ENCODE peak calls at places on chromosome 11, in six cellular contexts. One of them, this sample, is unnamed.

GRCh38 chr11:34339149-34340064 is 18.4 kb downstream of the ABTB2 start:
- DNase-seq in transverse colon: no peak
- DNase-seq in cardiac muscle cell: no peak
- DNase-seq in CD8-positive, alpha-beta T cell: no peak
- DNase-seq in CD8-positive, alpha-beta memory T cell: no peak
- DNase-seq in GM23338: no peak
- DNase-seq in this sample: no peak

GRCh38 chr11:45847908-45848316 is 637 bp downstream of the CRY2 start:
- DNase-seq in transverse colon: peak; percentile 57
- DNase-seq in CD8-positive, alpha-beta memory T cell: peak; percentile 71
- DNase-seq in cardiac muscle cell: peak; percentile 78
- DNase-seq in GM23338: peak; percentile 85
- DNase-seq in CD8-positive, alpha-beta T cell: no peak
- DNase-seq in this sample: peak; percentile 71

GRCh38 chr11:111019449-111019848 is 226.1 kb upstream of the POU2AF2 start:
- DNase-seq in CD8-positive, alpha-beta memory T cell: no peak
- DNase-seq in transverse colon: no peak
- DNase-seq in cardiac muscle cell: no peak
- DNase-seq in GM23338: no peak
- DNase-seq in CD8-positive, alpha-beta T cell: no peak
- DNase-seq in this sample: no peak

GRCh38 chr11:14881794-14882193 is 10.2 kb downstream of the CYP2R1 start:
- DNase-seq in transverse colon: no peak
- DNase-seq in CD8-positive, alpha-beta memory T cell: no peak
- DNase-seq in CD8-positive, alpha-beta T cell: no peak
- DNase-seq in GM23338: no peak
- DNase-seq in cardiac muscle cell: no peak
- DNase-seq in this sample: no peak

GRCh38 chr11:104526006-104526405 is 362.1 kb upstream of the PDGFD start:
- DNase-seq in CD8-positive, alpha-beta T cell: no peak
- DNase-seq in cardiac muscle cell: no peak
- DNase-seq in transverse colon: no peak
- DNase-seq in CD8-positive, alpha-beta memory T cell: no peak
- DNase-seq in GM23338: no peak
- DNase-seq in this sample: no peak

GRCh38 chr11:113184498-113184897 is 129.9 kb upstream of the TTC12 start:
- DNase-seq in GM23338: no peak
- DNase-seq in cardiac muscle cell: no peak
- DNase-seq in CD8-positive, alpha-beta T cell: no peak
- DNase-seq in transverse colon: no peak
- DNase-seq in CD8-positive, alpha-beta memory T cell: no peak
- DNase-seq in this sample: no peak

GRCh38 chr11:134071766-134072403 is 3.0 kb downstream of the JAM3 start:
- DNase-seq in GM23338: peak; percentile 40
- DNase-seq in transverse colon: no peak
- DNase-seq in CD8-positive, alpha-beta memory T cell: no peak
- DNase-seq in cardiac muscle cell: no peak
- DNase-seq in CD8-positive, alpha-beta T cell: no peak
- DNase-seq in this sample: no peak

GRCh38 chr11:15688351-15688792 is 573.6 kb downstream of the INSC start:
- DNase-seq in transverse colon: no peak
- DNase-seq in CD8-positive, alpha-beta memory T cell: no peak
- DNase-seq in GM23338: no peak
- DNase-seq in cardiac muscle cell: no peak
- DNase-seq in CD8-positive, alpha-beta T cell: no peak
- DNase-seq in this sample: peak; percentile 71

GRCh38 chr11:62546244-62546936 is at the start of gene AHNAK:
- DNase-seq in CD8-positive, alpha-beta memory T cell: peak; percentile 84
- DNase-seq in transverse colon: peak; percentile 92
- DNase-seq in GM23338: peak; percentile 76
- DNase-seq in CD8-positive, alpha-beta T cell: peak; percentile 81
- DNase-seq in cardiac muscle cell: peak; percentile 87
- DNase-seq in this sample: peak; percentile 85

GRCh38 chr11:46649180-46649738 is 31.9 kb downstream of the ATG13 start:
- DNase-seq in cardiac muscle cell: no peak
- DNase-seq in GM23338: no peak
- DNase-seq in CD8-positive, alpha-beta T cell: no peak
- DNase-seq in transverse colon: peak; percentile 31
- DNase-seq in CD8-positive, alpha-beta memory T cell: no peak
- DNase-seq in this sample: peak; percentile 94

GRCh38 chr11:106999203-106999602 is 19.1 kb downstream of the GUCY1A2 start:
- DNase-seq in transverse colon: no peak
- DNase-seq in GM23338: no peak
- DNase-seq in CD8-positive, alpha-beta T cell: no peak
- DNase-seq in cardiac muscle cell: no peak
- DNase-seq in CD8-positive, alpha-beta memory T cell: no peak
- DNase-seq in this sample: no peak

GRCh38 chr11:105738972-105739574 is 129.2 kb downstream of the GRIA4 start:
- DNase-seq in CD8-positive, alpha-beta T cell: no peak
- DNase-seq in GM23338: no peak
- DNase-seq in transverse colon: no peak
- DNase-seq in cardiac muscle cell: no peak
- DNase-seq in CD8-positive, alpha-beta memory T cell: no peak
- DNase-seq in this sample: no peak

GRCh38 chr11:59429924-59430516 is 3.8 kb upstream of the OR5A2 start:
- DNase-seq in CD8-positive, alpha-beta T cell: no peak
- DNase-seq in GM23338: peak; percentile 82
- DNase-seq in CD8-positive, alpha-beta memory T cell: no peak
- DNase-seq in transverse colon: no peak
- DNase-seq in cardiac muscle cell: peak; percentile 63
- DNase-seq in this sample: peak; percentile 47

GRCh38 chr11:40281055-40281580 is 1178.3 kb downstream of the LRRC4C start:
- DNase-seq in cardiac muscle cell: no peak
- DNase-seq in GM23338: peak; percentile 12
- DNase-seq in CD8-positive, alpha-beta memory T cell: no peak
- DNase-seq in transverse colon: no peak
- DNase-seq in CD8-positive, alpha-beta T cell: no peak
- DNase-seq in this sample: no peak

GRCh38 chr11:34624069-34624468 is 3.2 kb downstream of the EHF start:
- DNase-seq in CD8-positive, alpha-beta memory T cell: peak; percentile 62
- DNase-seq in transverse colon: peak; percentile 75
- DNase-seq in GM23338: no peak
- DNase-seq in CD8-positive, alpha-beta T cell: no peak
- DNase-seq in cardiac muscle cell: no peak
- DNase-seq in this sample: no peak

GRCh38 chr11:31237819-31238771 is 131.4 kb downstream of the DCDC1 start:
- DNase-seq in CD8-positive, alpha-beta memory T cell: no peak
- DNase-seq in cardiac muscle cell: no peak
- DNase-seq in GM23338: peak; percentile 77
- DNase-seq in transverse colon: no peak
- DNase-seq in CD8-positive, alpha-beta T cell: no peak
- DNase-seq in this sample: no peak

GRCh38 chr11:67293090-67293489 is 4.0 kb downstream of the ANKRD13D start:
- DNase-seq in CD8-positive, alpha-beta memory T cell: no peak
- DNase-seq in GM23338: no peak
- DNase-seq in cardiac muscle cell: no peak
- DNase-seq in CD8-positive, alpha-beta T cell: no peak
- DNase-seq in transverse colon: no peak
- DNase-seq in this sample: no peak

GRCh38 chr11:101442936-101443521 is 140.8 kb downstream of the TRPC6 start:
- DNase-seq in GM23338: no peak
- DNase-seq in CD8-positive, alpha-beta memory T cell: no peak
- DNase-seq in CD8-positive, alpha-beta T cell: no peak
- DNase-seq in cardiac muscle cell: no peak
- DNase-seq in transverse colon: no peak
- DNase-seq in this sample: no peak

GRCh38 chr11:16926868-16927267 is 87.3 kb downstream of the PLEKHA7 start:
- DNase-seq in GM23338: peak; percentile 56
- DNase-seq in cardiac muscle cell: no peak
- DNase-seq in CD8-positive, alpha-beta memory T cell: no peak
- DNase-seq in transverse colon: no peak
- DNase-seq in CD8-positive, alpha-beta T cell: no peak
- DNase-seq in this sample: no peak

GRCh38 chr11:47111318-47111804 is 65.3 kb downstream of the ARFGAP2 start:
- DNase-seq in GM23338: no peak
- DNase-seq in transverse colon: no peak
- DNase-seq in CD8-positive, alpha-beta memory T cell: no peak
- DNase-seq in cardiac muscle cell: no peak
- DNase-seq in CD8-positive, alpha-beta T cell: no peak
- DNase-seq in this sample: no peak

GRCh38 chr11:29022676-29023075 is 914.5 kb downstream of the METTL15 start:
- DNase-seq in cardiac muscle cell: no peak
- DNase-seq in GM23338: no peak
- DNase-seq in CD8-positive, alpha-beta memory T cell: no peak
- DNase-seq in transverse colon: no peak
- DNase-seq in CD8-positive, alpha-beta T cell: no peak
- DNase-seq in this sample: no peak

GRCh38 chr11:95229199-95230053 is 1.6 kb downstream of the SESN3 start:
- DNase-seq in CD8-positive, alpha-beta memory T cell: no peak
- DNase-seq in transverse colon: no peak
- DNase-seq in GM23338: peak; percentile 28
- DNase-seq in cardiac muscle cell: peak; percentile 41
- DNase-seq in CD8-positive, alpha-beta T cell: no peak
- DNase-seq in this sample: no peak

GRCh38 chr11:79314906-79315689 is 125.7 kb downstream of the TENM4 start:
- DNase-seq in GM23338: peak; percentile 82
- DNase-seq in CD8-positive, alpha-beta T cell: no peak
- DNase-seq in CD8-positive, alpha-beta memory T cell: no peak
- DNase-seq in transverse colon: no peak
- DNase-seq in cardiac muscle cell: peak; percentile 80
- DNase-seq in this sample: no peak

GRCh38 chr11:108618529-108618928 is 25.0 kb upstream of the EXPH5 start:
- DNase-seq in transverse colon: no peak
- DNase-seq in GM23338: no peak
- DNase-seq in CD8-positive, alpha-beta memory T cell: no peak
- DNase-seq in CD8-positive, alpha-beta T cell: no peak
- DNase-seq in cardiac muscle cell: no peak
- DNase-seq in this sample: no peak

GRCh38 chr11:706439-706956 is 467 bp downstream of the EPS8L2 start:
- DNase-seq in cardiac muscle cell: no peak
- DNase-seq in transverse colon: peak; percentile 64
- DNase-seq in GM23338: no peak
- DNase-seq in CD8-positive, alpha-beta T cell: no peak
- DNase-seq in CD8-positive, alpha-beta memory T cell: no peak
- DNase-seq in this sample: no peak

GRCh38 chr11:66981976-66982578 is 7.0 kb downstream of the C11orf86 start:
- DNase-seq in transverse colon: peak; percentile 89
- DNase-seq in CD8-positive, alpha-beta memory T cell: no peak
- DNase-seq in CD8-positive, alpha-beta T cell: no peak
- DNase-seq in cardiac muscle cell: no peak
- DNase-seq in GM23338: no peak
- DNase-seq in this sample: peak; percentile 89

GRCh38 chr11:67248653-67249052 is 17.6 kb upstream of the GRK2 start:
- DNase-seq in transverse colon: no peak
- DNase-seq in cardiac muscle cell: peak; percentile 39
- DNase-seq in CD8-positive, alpha-beta T cell: no peak
- DNase-seq in GM23338: no peak
- DNase-seq in CD8-positive, alpha-beta memory T cell: no peak
- DNase-seq in this sample: no peak

GRCh38 chr11:28448186-28448585 is 340.0 kb downstream of the METTL15 start:
- DNase-seq in GM23338: no peak
- DNase-seq in cardiac muscle cell: no peak
- DNase-seq in CD8-positive, alpha-beta T cell: no peak
- DNase-seq in CD8-positive, alpha-beta memory T cell: no peak
- DNase-seq in transverse colon: no peak
- DNase-seq in this sample: no peak

GRCh38 chr11:29061452-29061851 is 953.3 kb downstream of the METTL15 start:
- DNase-seq in GM23338: no peak
- DNase-seq in transverse colon: no peak
- DNase-seq in cardiac muscle cell: no peak
- DNase-seq in CD8-positive, alpha-beta memory T cell: no peak
- DNase-seq in CD8-positive, alpha-beta T cell: no peak
- DNase-seq in this sample: no peak

GRCh38 chr11:101862410-101863233 is 52.2 kb upstream of the CEP126 start:
- DNase-seq in transverse colon: peak; percentile 7
- DNase-seq in CD8-positive, alpha-beta T cell: no peak
- DNase-seq in cardiac muscle cell: peak; percentile 59
- DNase-seq in GM23338: peak; percentile 79
- DNase-seq in CD8-positive, alpha-beta memory T cell: no peak
- DNase-seq in this sample: peak; percentile 46

GRCh38 chr11:114438303-114438702 is 964 bp upstream of the REXO2 start:
- DNase-seq in cardiac muscle cell: no peak
- DNase-seq in CD8-positive, alpha-beta memory T cell: no peak
- DNase-seq in CD8-positive, alpha-beta T cell: no peak
- DNase-seq in transverse colon: no peak
- DNase-seq in GM23338: peak; percentile 80
- DNase-seq in this sample: no peak

GRCh38 chr11:8717544-8717875 is 34.9 kb downstream of the RPL27A start:
- DNase-seq in transverse colon: no peak
- DNase-seq in CD8-positive, alpha-beta memory T cell: no peak
- DNase-seq in cardiac muscle cell: no peak
- DNase-seq in CD8-positive, alpha-beta T cell: no peak
- DNase-seq in GM23338: no peak
- DNase-seq in this sample: no peak
- H3K4me1 ChIP-seq in transverse colon: peaks cover 46% of the 10 kb centered on the region
- H3K4me1 ChIP-seq in CD8-positive, alpha-beta memory T cell: no peaks in the 10 kb centered on the region
- H3K4me1 ChIP-seq in cardiac muscle cell: no peaks in the 10 kb centered on the region
- H3K4me1 ChIP-seq in CD8-positive, alpha-beta T cell: no peaks in the 10 kb centered on the region
- H3K4me1 ChIP-seq in GM23338: peaks cover 10% of the 10 kb centered on the region
- H3K4me1 ChIP-seq in this sample: peaks cover 71% of the 10 kb centered on the region

GRCh38 chr11:73382183-73382582 is 6.0 kb downstream of the RELT start:
- DNase-seq in transverse colon: no peak
- DNase-seq in cardiac muscle cell: peak; percentile 35
- DNase-seq in CD8-positive, alpha-beta memory T cell: no peak
- DNase-seq in GM23338: no peak
- DNase-seq in CD8-positive, alpha-beta T cell: no peak
- DNase-seq in this sample: no peak
- H3K4me3 ChIP-seq in transverse colon: no peak overlapping the region
- H3K4me3 ChIP-seq in cardiac muscle cell: no peak overlapping the region
- H3K4me3 ChIP-seq in CD8-positive, alpha-beta memory T cell: no peak overlapping the region
- H3K4me3 ChIP-seq in GM23338: no peak overlapping the region
- H3K4me3 ChIP-seq in CD8-positive, alpha-beta T cell: no peak overlapping the region
- H3K4me3 ChIP-seq in this sample: no peak overlapping the region

GRCh38 chr11:57477507-57478189 is 17.3 kb downstream of the RTN4RL2 start:
- DNase-seq in CD8-positive, alpha-beta T cell: no peak
- DNase-seq in CD8-positive, alpha-beta memory T cell: no peak
- DNase-seq in GM23338: peak; percentile 48
- DNase-seq in transverse colon: peak; percentile 32
- DNase-seq in cardiac muscle cell: no peak
- DNase-seq in this sample: no peak
- H3K4me1 ChIP-seq in CD8-positive, alpha-beta T cell: peaks cover 29% of the 10 kb centered on the region
- H3K4me1 ChIP-seq in CD8-positive, alpha-beta memory T cell: peaks cover 27% of the 10 kb centered on the region
- H3K4me1 ChIP-seq in GM23338: peaks cover 72% of the 10 kb centered on the region
- H3K4me1 ChIP-seq in transverse colon: peaks cover 12% of the 10 kb centered on the region
- H3K4me1 ChIP-seq in cardiac muscle cell: no peaks in the 10 kb centered on the region
- H3K4me1 ChIP-seq in this sample: peaks cover 14% of the 10 kb centered on the region

DNA sequence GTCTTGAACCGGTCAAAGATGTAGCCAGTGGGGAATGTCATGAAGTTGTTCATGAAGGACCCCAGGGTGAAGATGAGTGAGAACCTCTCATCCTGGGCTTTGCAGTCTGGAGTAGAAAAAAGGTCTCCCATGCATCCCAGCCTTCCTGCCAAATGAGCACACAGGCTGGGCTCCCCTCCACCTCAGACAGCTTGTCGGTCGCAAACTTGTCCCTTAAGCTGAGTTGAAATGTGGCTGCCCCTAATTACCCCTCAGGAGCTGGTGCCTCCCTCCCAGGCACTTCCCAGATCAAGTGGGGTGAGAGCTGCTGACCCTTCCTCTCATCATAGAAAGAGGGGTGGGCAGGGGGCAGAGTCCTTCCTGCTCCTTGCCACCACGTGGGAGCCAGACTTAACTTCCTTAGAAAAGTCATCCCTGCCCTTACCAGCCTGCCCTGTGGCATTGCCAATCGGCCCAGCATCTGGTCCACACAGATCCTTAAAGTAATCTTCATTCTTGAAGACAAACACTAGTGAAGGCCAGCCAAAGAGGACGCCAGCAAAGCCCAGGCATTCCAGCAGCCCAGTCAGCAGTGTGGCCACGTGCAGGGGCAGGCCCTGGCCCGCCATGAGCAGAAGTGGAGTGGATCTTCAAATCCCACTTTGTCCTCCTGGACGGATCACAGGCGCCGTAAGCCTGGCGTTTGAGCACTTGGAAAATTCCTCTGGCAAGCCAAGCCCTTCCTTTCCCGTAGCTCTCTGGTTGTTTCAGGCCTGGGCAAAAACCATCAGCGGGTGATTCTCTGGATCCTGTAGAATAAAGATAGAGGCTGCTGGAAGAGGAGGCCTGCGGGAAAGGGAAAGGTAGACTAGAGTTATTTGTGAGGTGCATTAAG is 1.1 kb downstream of the SLC43A3 start:
- DNase-seq in CD8-positive, alpha-beta memory T cell: no peak
- DNase-seq in cardiac muscle cell: no peak
- DNase-seq in CD8-positive, alpha-beta T cell: no peak
- DNase-seq in transverse colon: peak; percentile 51
- DNase-seq in GM23338: no peak
- DNase-seq in this sample: peak; percentile 71
- H3K4me3 ChIP-seq in CD8-positive, alpha-beta memory T cell: peak overlapping the region; percentile 43
- H3K4me3 ChIP-seq in cardiac muscle cell: no peak overlapping the region
- H3K4me3 ChIP-seq in CD8-positive, alpha-beta T cell: peak overlapping the region; percentile 47
- H3K4me3 ChIP-seq in transverse colon: peak overlapping the region; percentile 59
- H3K4me3 ChIP-seq in GM23338: peak overlapping the region; percentile 61
- H3K4me3 ChIP-seq in this sample: no peak overlapping the region

This sample was measured in testis.